ENCODE peak calls at places on chromosomes 5 and 9, in six cellular contexts. N is tibial nerve, Z is transverse colon, M is sigmoid colon, Y is stomach, I is GM12891. R is an unnamed sample.

GRCh38 chr9:70042461-70043215 is 1.0 kb upstream of the MAMDC2 start:
- DNase-seq in N (no peak), M (peak), I (no peak), Z (no peak), Y (no peak), R (no peak)

GRCh38 chr9:14924821-14925220 is 14.6 kb upstream of the FREM1 start:
- DNase-seq in I (no peak), Y (no peak), N (no peak), M (no peak), Z (no peak), R (no peak)

GRCh38 chr5:170159101-170159698 is 53.5 kb downstream of the FOXI1 start:
- DNase-seq in N (no peak), Y (no peak), M (no peak), Z (no peak), I (no peak), R (no peak)

GRCh38 chr5:23588841-23589240 is 81.4 kb downstream of the PRDM9 start:
- DNase-seq in Z (no peak), Y (no peak), I (no peak), M (no peak), N (no peak), R (no peak)

GRCh38 chr5:178530526-178530925 is 59.7 kb downstream of the COL23A1 start:
- DNase-seq in Z (no peak), I (no peak), Y (no peak), N (no peak), M (no peak), R (no peak)

GRCh38 chr5:141413540-141414069 is 818 bp downstream of the PCDHGA10 start:
- DNase-seq in Z (no peak), I (no peak), Y (no peak), N (no peak), M (peak), R (no peak)

GRCh38 chr9:131734165-131734610 is 5.7 kb downstream of the RAPGEF1 start:
- DNase-seq in Z (peak), I (no peak), N (no peak), M (no peak), Y (peak), R (no peak)

GRCh38 chr5:176776141-176776865 is 34.1 kb upstream of the UNC5A start:
- DNase-seq in M (peak), N (no peak), Z (no peak), Y (no peak), I (no peak), R (peak)

GRCh38 chr9:133709716-133710571 is 28.2 kb downstream of the SARDH start:
- DNase-seq in Z (no peak), M (peak), N (no peak), Y (no peak), I (no peak), R (no peak)

GRCh38 chr5:91024160-91024559 is 359.0 kb downstream of the ARRDC3 start:
- DNase-seq in M (no peak), I (no peak), Z (no peak), N (no peak), Y (no peak), R (no peak)

GRCh38 chr5:111748304-111748763 is 8.7 kb downstream of the NREP start:
- DNase-seq in I (no peak), M (no peak), N (no peak), Z (no peak), Y (no peak), R (no peak)

GRCh38 chr5:178186417-178186816 is 754 bp downstream of the GMCL2 start:
- DNase-seq in N (no peak), I (no peak), Y (no peak), Z (no peak), M (no peak), R (no peak)

GRCh38 chr5:176162206-176162605 is 76.0 kb upstream of the SIMC1 start:
- DNase-seq in N (no peak), I (no peak), Y (peak), M (no peak), Z (no peak), R (peak)

GRCh38 chr5:55160493-55161209 is 680 bp downstream of the GPX8 start:
- DNase-seq in M (peak), Z (peak), N (peak), I (no peak), Y (peak), R (peak)
- TF ChIP-seq POLR2A in M (no peak), Z (no peak), N (peak), I (no peak), Y (no peak), R (no peak)

GRCh38 chr5:107295914-107296313 is 374.8 kb downstream of the EFNA5 start:
- DNase-seq in N (no peak), M (no peak), Y (no peak), Z (no peak), I (no peak), R (no peak)
- TF ChIP-seq POLR2A in N (no peak), M (no peak), Y (no peak), Z (no peak), I (no peak), R (no peak)

GRCh38 chr5:6632931-6633468 is at the start of the genes NSUN2 and SRD5A1:
- DNase-seq in M (peak), I (peak), N (peak), Z (peak), Y (peak), R (peak)
- TF ChIP-seq POLR2A in M (peak), I (peak), N (peak), Z (peak), Y (no peak), R (no peak)

GRCh38 chr5:179605026-179605833 is 18.2 kb downstream of the HNRNPH1 start:
- DNase-seq in Y (no peak), Z (no peak), N (no peak), M (peak), I (no peak), R (peak)

GRCh38 chr5:179608131-179608581 is 15.3 kb downstream of the HNRNPH1 start:
- DNase-seq in I (no peak), N (no peak), M (peak), Y (no peak), Z (no peak), R (peak)

GRCh38 chr5:179606071-179606909 is 17.2 kb downstream of the HNRNPH1 start:
- DNase-seq in M (peak), I (no peak), N (no peak), Z (no peak), Y (no peak), R (no peak)

GRCh38 chr5:179607449-179607931 is 16.0 kb downstream of the HNRNPH1 start:
- DNase-seq in Z (no peak), I (no peak), Y (no peak), N (no peak), M (peak), R (peak)

DNA sequence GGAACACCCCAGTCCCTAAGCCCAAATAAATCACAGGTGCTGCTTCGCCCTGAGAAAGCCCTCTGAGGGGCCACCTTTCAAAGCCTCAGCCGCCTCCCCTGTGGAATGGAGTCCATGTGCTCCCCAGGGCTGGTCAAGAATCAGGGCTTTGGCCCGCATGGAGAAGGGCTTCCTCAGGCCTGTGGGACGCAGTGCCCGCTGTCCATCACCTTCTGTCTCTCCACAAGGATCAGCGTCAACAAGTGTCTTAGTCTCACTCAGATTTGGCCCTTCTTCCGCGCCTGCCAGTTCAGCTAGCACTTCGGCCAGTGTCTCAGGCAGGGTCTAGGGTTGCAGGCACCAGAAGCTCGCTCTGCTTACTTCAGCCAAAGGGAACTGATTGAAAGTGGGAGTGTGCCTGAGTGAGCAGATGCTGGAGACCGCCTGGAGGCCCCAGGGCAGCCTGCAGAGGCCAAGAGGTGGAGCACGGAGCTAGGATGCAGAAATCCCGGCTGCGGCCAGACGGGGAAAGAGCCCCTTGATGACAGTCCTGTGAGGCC is 16.5 kb downstream of the HNRNPH1 start:
- DNase-seq in M (peak), N (no peak), I (no peak), Z (no peak), Y (no peak), R (no peak)
- TF ChIP-seq POLR2A in M (no peak), N (no peak), I (peak), Z (no peak), Y (no peak), R (no peak)

DNA sequence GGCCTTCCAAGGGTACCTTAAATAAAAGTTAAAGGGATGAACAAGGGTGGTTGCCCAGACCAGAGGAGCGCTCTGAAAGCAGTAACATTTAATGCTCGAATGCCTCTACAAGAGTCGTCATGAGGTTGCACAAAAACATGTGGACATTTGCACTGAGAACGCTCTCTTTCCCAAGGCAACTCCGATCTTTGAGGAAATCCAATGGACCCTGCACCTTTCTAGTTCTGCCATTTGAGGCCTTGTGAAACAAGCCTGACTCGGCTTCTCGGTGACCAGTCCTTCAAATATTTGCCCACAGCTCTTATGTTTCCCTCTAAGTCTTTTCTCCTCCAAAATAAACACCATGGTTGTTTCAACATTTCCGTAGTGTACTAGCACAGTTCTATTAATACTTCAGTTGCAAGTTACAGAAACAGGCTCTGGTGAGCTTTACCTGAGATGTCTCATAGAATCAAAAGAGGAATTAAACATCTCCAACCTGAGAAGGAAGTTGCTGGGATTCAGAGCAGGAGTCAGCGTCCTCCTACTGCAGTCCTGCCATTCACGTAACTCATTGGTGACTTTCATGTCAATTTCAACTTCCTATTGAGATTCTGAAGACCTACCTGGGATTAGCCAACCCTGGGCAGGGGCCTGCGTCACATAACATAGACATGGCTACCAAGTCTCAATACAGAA is 168.8 kb upstream of the RAI14 start:
- DNase-seq in M (no peak), Y (peak), N (no peak), Z (no peak), I (no peak), R (no peak)
- TF ChIP-seq POLR2A in M (no peak), Y (no peak), N (no peak), Z (no peak), I (no peak), R (no peak)

GRCh38 chr5:28766565-28767158 is 1728.3 kb upstream of the CDH9 start:
- DNase-seq in M (no peak), N (peak), Z (no peak), I (no peak), Y (no peak), R (no peak)

DNA sequence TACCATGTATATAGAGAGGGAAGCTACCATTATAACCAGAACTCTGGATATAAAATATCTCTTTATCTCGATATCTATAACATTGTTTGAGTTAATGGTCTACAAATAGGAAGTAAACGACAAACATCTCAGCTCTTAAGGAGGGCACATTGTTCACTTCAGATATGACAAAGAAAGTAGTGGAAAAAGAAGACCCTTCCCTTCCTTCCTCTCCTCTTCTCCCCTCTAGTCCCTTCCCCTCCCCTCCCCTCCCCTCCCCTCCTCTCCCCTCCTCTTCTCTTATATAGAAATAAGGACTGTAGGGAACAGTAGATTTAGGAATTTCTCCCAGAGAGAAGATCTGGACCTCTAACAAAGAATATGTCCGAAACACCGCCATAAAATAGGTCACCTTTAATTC is 1731.9 kb upstream of the CDH9 start:
- DNase-seq in Z (no peak), N (no peak), M (no peak), I (no peak), Y (no peak), R (no peak)
- TF ChIP-seq POLR2A in Z (no peak), N (no peak), M (no peak), I (no peak), Y (no peak), R (no peak)

GRCh38 chr9:35057271-35057620 is 15.2 kb downstream of the VCP start:
- DNase-seq in I (no peak), Y (no peak), Z (no peak), M (no peak), N (no peak), R (no peak)

GRCh38 chr9:35056571-35057270 is 15.7 kb downstream of the VCP start:
- DNase-seq in M (no peak), N (no peak), I (no peak), Z (no peak), Y (no peak), R (no peak)

GRCh38 chr9:35054185-35054835 is 18.1 kb downstream of the VCP start:
- DNase-seq in N (no peak), M (no peak), Y (no peak), Z (no peak), I (no peak), R (no peak)

GRCh38 chr9:35051069-35051967 is 21.1 kb downstream of the VCP start:
- DNase-seq in I (no peak), Y (peak), N (no peak), Z (peak), M (no peak), R (peak)

DNA sequence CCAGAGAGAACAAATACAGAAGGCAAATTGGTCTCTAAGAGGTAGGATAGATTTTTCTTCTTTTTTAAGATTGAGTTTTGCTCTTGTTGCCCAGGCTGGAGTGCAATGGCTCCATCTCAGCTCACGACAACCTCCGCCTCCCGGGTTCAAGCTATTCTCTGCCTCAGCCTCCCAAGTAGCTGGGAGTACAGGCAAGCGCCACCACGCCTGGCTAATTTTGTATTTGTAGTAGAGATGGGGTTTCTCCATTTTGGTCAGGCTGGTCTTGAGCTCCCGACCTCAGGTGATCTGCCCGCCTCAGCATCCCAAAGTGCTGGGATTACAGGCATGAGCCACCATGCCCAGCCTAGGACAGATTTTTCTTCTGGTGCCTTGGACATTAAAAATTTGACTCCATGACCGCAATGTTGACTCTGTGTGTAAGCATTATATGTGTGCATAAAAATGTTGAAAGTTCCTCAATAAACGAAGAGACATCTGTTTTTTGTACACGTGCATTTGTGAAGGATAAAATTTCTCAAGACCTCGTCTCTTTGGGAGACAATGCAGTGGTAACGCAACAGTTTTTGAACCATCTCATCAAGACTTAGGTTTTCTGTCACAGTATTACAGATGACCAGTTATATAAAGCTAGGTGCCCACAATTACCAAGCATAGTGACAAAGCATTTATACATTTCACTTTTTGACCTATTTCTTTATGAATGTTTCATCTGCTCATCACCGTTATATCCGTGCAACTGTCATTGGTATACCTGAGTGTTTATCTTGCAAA is 17.4 kb downstream of the VCP start:
- DNase-seq in Z (no peak), Y (no peak), N (no peak), I (no peak), M (no peak), R (no peak)
- TF ChIP-seq POLR2A in Z (no peak), Y (no peak), N (no peak), I (no peak), M (no peak), R (no peak)

GRCh38 chr9:91898451-91899433 is 51.3 kb downstream of the ROR2 start:
- DNase-seq in N (no peak), I (no peak), Y (peak), M (peak), Z (peak), R (no peak)
- TF ChIP-seq POLR2A in N (no peak), I (no peak), Y (no peak), M (no peak), Z (peak), R (no peak)

GRCh38 chr9:74887041-74887980 is at the start of gene TRPM6:
- DNase-seq in M (peak), I (no peak), Y (peak), Z (peak), N (peak), R (peak)
- TF ChIP-seq POLR2A in M (no peak), I (no peak), Y (no peak), Z (peak), N (no peak), R (no peak)

GRCh38 chr5:133933169-133933509 is 35.3 kb downstream of the C5orf15 start:
- DNase-seq in N (no peak), M (no peak), I (no peak), Z (no peak), Y (peak), R (no peak)

GRCh38 chr5:133933670-133934295 is 34.6 kb downstream of the C5orf15 start:
- DNase-seq in N (no peak), M (no peak), I (no peak), Y (no peak), Z (no peak), R (no peak)

GRCh38 chr5:133934311-133934710 is 34.1 kb downstream of the C5orf15 start:
- DNase-seq in Y (no peak), I (no peak), N (no peak), Z (no peak), M (no peak), R (no peak)

GRCh38 chr5:133931546-133931945 is 36.9 kb downstream of the C5orf15 start:
- DNase-seq in I (no peak), Y (no peak), N (no peak), Z (no peak), M (no peak), R (no peak)

GRCh38 chr5:133932441-133933168 is 35.8 kb downstream of the C5orf15 start:
- DNase-seq in Y (no peak), M (no peak), Z (peak), I (no peak), N (no peak), R (no peak)
- TF ChIP-seq POLR2A in Y (no peak), M (no peak), Z (no peak), I (no peak), N (no peak), R (no peak)